ENCODE peak calls at places on chromosomes 7 and 10, in eight cellular contexts. One of them, this sample, is unnamed. For H3K4me1, the result is how much of the 10 kb centered on the place peaks cover.

GRCh38 chr10:366186-366585 is 230.9 kb downstream of the ZMYND11 start:
- DNase-seq in CD8-positive, alpha-beta T cell: no peak
- DNase-seq in uterus: no peak
- DNase-seq in cardiac muscle cell: no peak
- DNase-seq in HepG2: no peak
- DNase-seq in heart right ventricle: no peak
- DNase-seq in lower lobe of right lung: no peak
- DNase-seq in mesendoderm: no peak
- DNase-seq in this sample: no peak

GRCh38 chr10:6384847-6385246 is 182.1 kb downstream of the PFKFB3 start:
- DNase-seq in heart right ventricle: no peak
- DNase-seq in mesendoderm: no peak
- DNase-seq in uterus: no peak
- DNase-seq in cardiac muscle cell: no peak
- DNase-seq in lower lobe of right lung: peak
- DNase-seq in HepG2: no peak
- DNase-seq in CD8-positive, alpha-beta T cell: no peak
- DNase-seq in this sample: no peak

GRCh38 chr7:73894851-73895441 is 34.0 kb downstream of the TMEM270 start:
- DNase-seq in lower lobe of right lung: peak
- DNase-seq in HepG2: no peak
- DNase-seq in mesendoderm: peak
- DNase-seq in cardiac muscle cell: no peak
- DNase-seq in uterus: peak
- DNase-seq in CD8-positive, alpha-beta T cell: no peak
- DNase-seq in heart right ventricle: peak
- DNase-seq in this sample: peak

GRCh38 chr10:102775201-102775972 is 31.6 kb downstream of the WBP1L start:
- DNase-seq in cardiac muscle cell: no peak
- DNase-seq in heart right ventricle: peak
- DNase-seq in CD8-positive, alpha-beta T cell: no peak
- DNase-seq in lower lobe of right lung: no peak
- DNase-seq in HepG2: peak
- DNase-seq in mesendoderm: no peak
- DNase-seq in uterus: peak
- DNase-seq in this sample: peak

GRCh38 chr7:139720705-139721231 is 57.0 kb downstream of the HIPK2 start:
- DNase-seq in mesendoderm: no peak
- DNase-seq in HepG2: no peak
- DNase-seq in CD8-positive, alpha-beta T cell: no peak
- DNase-seq in uterus: no peak
- DNase-seq in cardiac muscle cell: no peak
- DNase-seq in heart right ventricle: no peak
- DNase-seq in lower lobe of right lung: no peak
- DNase-seq in this sample: no peak

GRCh38 chr7:25786958-25787730 is 364.9 kb upstream of the NFE2L3 start:
- DNase-seq in HepG2: no peak
- DNase-seq in mesendoderm: no peak
- DNase-seq in uterus: no peak
- DNase-seq in lower lobe of right lung: no peak
- DNase-seq in heart right ventricle: peak
- DNase-seq in CD8-positive, alpha-beta T cell: no peak
- DNase-seq in cardiac muscle cell: no peak
- DNase-seq in this sample: no peak

GRCh38 chr7:139842414-139843210 is 13.5 kb downstream of the TBXAS1 start:
- DNase-seq in CD8-positive, alpha-beta T cell: no peak
- DNase-seq in heart right ventricle: no peak
- DNase-seq in lower lobe of right lung: no peak
- DNase-seq in uterus: no peak
- DNase-seq in mesendoderm: no peak
- DNase-seq in HepG2: no peak
- DNase-seq in cardiac muscle cell: no peak
- DNase-seq in this sample: no peak

GRCh38 chr7:123821320-123821719 is 23.6 kb upstream of the HYAL4 start:
- DNase-seq in cardiac muscle cell: no peak
- DNase-seq in heart right ventricle: no peak
- DNase-seq in HepG2: no peak
- DNase-seq in uterus: no peak
- DNase-seq in lower lobe of right lung: no peak
- DNase-seq in CD8-positive, alpha-beta T cell: no peak
- DNase-seq in mesendoderm: no peak
- DNase-seq in this sample: no peak

GRCh38 chr7:28481131-28481926 is 69.0 kb downstream of the CREB5 start:
- DNase-seq in cardiac muscle cell: no peak
- DNase-seq in heart right ventricle: no peak
- DNase-seq in CD8-positive, alpha-beta T cell: no peak
- DNase-seq in HepG2: no peak
- DNase-seq in lower lobe of right lung: no peak
- DNase-seq in mesendoderm: peak
- DNase-seq in uterus: no peak
- DNase-seq in this sample: peak

GRCh38 chr7:44066111-44066460 is 719 bp upstream of the PGAM2 start:
- DNase-seq in cardiac muscle cell: no peak
- DNase-seq in mesendoderm: no peak
- DNase-seq in lower lobe of right lung: no peak
- DNase-seq in uterus: no peak
- DNase-seq in CD8-positive, alpha-beta T cell: no peak
- DNase-seq in HepG2: no peak
- DNase-seq in heart right ventricle: no peak
- DNase-seq in this sample: no peak

GRCh38 chr10:71837085-71837827 is 13.8 kb downstream of the PSAP start:
- DNase-seq in heart right ventricle: no peak
- DNase-seq in mesendoderm: peak
- DNase-seq in lower lobe of right lung: no peak
- DNase-seq in CD8-positive, alpha-beta T cell: no peak
- DNase-seq in uterus: no peak
- DNase-seq in HepG2: peak
- DNase-seq in cardiac muscle cell: peak
- DNase-seq in this sample: no peak

GRCh38 chr10:124084693-124085092 is 8.7 kb downstream of the CHST15 start:
- DNase-seq in heart right ventricle: no peak
- DNase-seq in HepG2: no peak
- DNase-seq in cardiac muscle cell: no peak
- DNase-seq in CD8-positive, alpha-beta T cell: no peak
- DNase-seq in uterus: no peak
- DNase-seq in lower lobe of right lung: peak
- DNase-seq in mesendoderm: no peak
- DNase-seq in this sample: no peak

GRCh38 chr10:124082555-124082954 is 10.8 kb downstream of the CHST15 start:
- DNase-seq in cardiac muscle cell: no peak
- DNase-seq in lower lobe of right lung: no peak
- DNase-seq in mesendoderm: no peak
- DNase-seq in CD8-positive, alpha-beta T cell: no peak
- DNase-seq in heart right ventricle: no peak
- DNase-seq in HepG2: no peak
- DNase-seq in uterus: no peak
- DNase-seq in this sample: no peak

GRCh38 chr10:124083047-124083739 is 10.2 kb downstream of the CHST15 start:
- DNase-seq in heart right ventricle: no peak
- DNase-seq in uterus: no peak
- DNase-seq in lower lobe of right lung: no peak
- DNase-seq in HepG2: no peak
- DNase-seq in CD8-positive, alpha-beta T cell: no peak
- DNase-seq in mesendoderm: no peak
- DNase-seq in cardiac muscle cell: no peak
- DNase-seq in this sample: no peak

GRCh38 chr10:124085680-124086079 is 7.7 kb downstream of the CHST15 start:
- DNase-seq in CD8-positive, alpha-beta T cell: no peak
- DNase-seq in cardiac muscle cell: no peak
- DNase-seq in mesendoderm: no peak
- DNase-seq in lower lobe of right lung: peak
- DNase-seq in uterus: no peak
- DNase-seq in HepG2: no peak
- DNase-seq in heart right ventricle: no peak
- DNase-seq in this sample: no peak

DNA sequence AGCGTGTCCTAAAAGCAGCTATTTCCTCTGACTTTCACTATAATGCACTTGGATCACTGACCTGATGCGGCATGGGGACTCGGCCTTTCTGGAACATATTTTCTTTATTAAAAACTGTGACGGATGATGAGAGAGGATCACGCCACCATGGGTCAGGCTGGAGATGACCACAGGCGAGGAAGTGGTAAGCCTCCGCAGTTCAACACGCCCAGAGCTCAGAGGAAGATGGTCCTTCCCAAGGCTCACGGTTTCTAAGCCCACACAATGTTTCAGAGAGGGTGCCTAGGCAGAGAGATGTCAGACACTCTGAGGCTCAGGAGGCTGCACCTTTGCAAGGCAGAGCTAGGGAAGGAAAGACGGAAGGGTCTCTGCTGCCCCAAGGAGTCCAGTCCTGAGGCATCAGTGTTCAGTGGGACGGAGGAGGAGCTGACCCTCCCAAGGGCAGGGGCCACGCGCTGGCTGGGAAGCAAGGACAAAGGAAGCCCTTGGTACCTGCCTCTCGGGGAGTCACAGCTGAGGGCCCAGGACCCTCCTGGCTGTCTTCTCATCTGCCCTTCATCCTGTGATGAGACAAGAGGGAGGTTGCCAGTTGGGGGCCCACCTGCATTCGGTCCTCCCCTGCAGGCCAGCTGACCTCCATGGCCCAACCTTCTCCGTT is 9.5 kb downstream of the CHST15 start:
- DNase-seq in HepG2: no peak
- DNase-seq in heart right ventricle: no peak
- DNase-seq in cardiac muscle cell: no peak
- DNase-seq in uterus: no peak
- DNase-seq in mesendoderm: no peak
- DNase-seq in lower lobe of right lung: peak
- DNase-seq in CD8-positive, alpha-beta T cell: no peak
- DNase-seq in this sample: no peak
- H3K4me1 ChIP-seq in HepG2: half or more
- H3K4me1 ChIP-seq in heart right ventricle: under half
- H3K4me1 ChIP-seq in cardiac muscle cell: under half
- H3K4me1 ChIP-seq in uterus: under half
- H3K4me1 ChIP-seq in mesendoderm: under half
- H3K4me1 ChIP-seq in lower lobe of right lung: under half
- H3K4me1 ChIP-seq in CD8-positive, alpha-beta T cell: under half
- H3K4me1 ChIP-seq in this sample: under half

GRCh38 chr7:101934618-101935017 is 117.2 kb downstream of the CUX1 start:
- DNase-seq in heart right ventricle: no peak
- DNase-seq in uterus: no peak
- DNase-seq in mesendoderm: peak
- DNase-seq in HepG2: no peak
- DNase-seq in cardiac muscle cell: no peak
- DNase-seq in CD8-positive, alpha-beta T cell: no peak
- DNase-seq in lower lobe of right lung: no peak
- DNase-seq in this sample: no peak
- H3K4me1 ChIP-seq in heart right ventricle: under half
- H3K4me1 ChIP-seq in uterus: under half
- H3K4me1 ChIP-seq in mesendoderm: under half
- H3K4me1 ChIP-seq in HepG2: under half
- H3K4me1 ChIP-seq in cardiac muscle cell: half or more
- H3K4me1 ChIP-seq in CD8-positive, alpha-beta T cell: under half
- H3K4me1 ChIP-seq in lower lobe of right lung: under half
- H3K4me1 ChIP-seq in this sample: under half

GRCh38 chr10:84550756-84551436 is 222.5 kb downstream of the CCSER2 start:
- DNase-seq in HepG2: no peak
- DNase-seq in heart right ventricle: no peak
- DNase-seq in cardiac muscle cell: no peak
- DNase-seq in CD8-positive, alpha-beta T cell: no peak
- DNase-seq in mesendoderm: no peak
- DNase-seq in lower lobe of right lung: no peak
- DNase-seq in uterus: no peak
- DNase-seq in this sample: no peak
- H3K4me1 ChIP-seq in HepG2: under half
- H3K4me1 ChIP-seq in heart right ventricle: under half
- H3K4me1 ChIP-seq in cardiac muscle cell: under half
- H3K4me1 ChIP-seq in CD8-positive, alpha-beta T cell: under half
- H3K4me1 ChIP-seq in mesendoderm: under half
- H3K4me1 ChIP-seq in lower lobe of right lung: under half
- H3K4me1 ChIP-seq in uterus: under half
- H3K4me1 ChIP-seq in this sample: under half

DNA sequence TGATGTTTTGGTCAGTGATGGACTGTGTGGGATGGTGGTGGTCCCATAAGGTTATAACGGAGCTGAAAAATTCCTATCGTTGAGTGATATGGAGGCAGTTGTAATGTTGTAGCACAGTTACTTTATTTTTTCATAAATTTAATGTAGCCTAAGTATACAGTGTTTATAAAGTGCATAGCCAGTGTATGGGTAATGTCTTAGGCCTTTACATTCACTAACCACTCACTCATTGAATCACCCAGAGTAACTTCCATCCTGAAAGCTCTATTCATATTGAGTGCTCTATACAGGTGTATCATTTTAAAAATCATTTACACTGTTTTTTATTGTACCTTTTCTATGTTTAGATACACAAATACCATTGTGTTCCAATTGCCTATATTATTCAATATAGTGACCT is 20.9 kb downstream of the PDCD4 start:
- DNase-seq in cardiac muscle cell: no peak
- DNase-seq in uterus: no peak
- DNase-seq in HepG2: no peak
- DNase-seq in CD8-positive, alpha-beta T cell: no peak
- DNase-seq in mesendoderm: no peak
- DNase-seq in lower lobe of right lung: no peak
- DNase-seq in heart right ventricle: no peak
- DNase-seq in this sample: no peak
- H3K4me1 ChIP-seq in cardiac muscle cell: under half
- H3K4me1 ChIP-seq in uterus: under half
- H3K4me1 ChIP-seq in HepG2: under half
- H3K4me1 ChIP-seq in CD8-positive, alpha-beta T cell: under half
- H3K4me1 ChIP-seq in mesendoderm: under half
- H3K4me1 ChIP-seq in lower lobe of right lung: under half
- H3K4me1 ChIP-seq in heart right ventricle: under half
- H3K4me1 ChIP-seq in this sample: under half

GRCh38 chr10:101134299-101135127 is 3.4 kb downstream of the TLX1 start:
- DNase-seq in cardiac muscle cell: no peak
- DNase-seq in mesendoderm: no peak
- DNase-seq in CD8-positive, alpha-beta T cell: no peak
- DNase-seq in HepG2: no peak
- DNase-seq in heart right ventricle: no peak
- DNase-seq in lower lobe of right lung: no peak
- DNase-seq in uterus: no peak
- DNase-seq in this sample: no peak
- H3K4me1 ChIP-seq in cardiac muscle cell: under half
- H3K4me1 ChIP-seq in mesendoderm: under half
- H3K4me1 ChIP-seq in CD8-positive, alpha-beta T cell: under half
- H3K4me1 ChIP-seq in HepG2: under half
- H3K4me1 ChIP-seq in heart right ventricle: under half
- H3K4me1 ChIP-seq in lower lobe of right lung: under half
- H3K4me1 ChIP-seq in uterus: under half
- H3K4me1 ChIP-seq in this sample: under half

This sample was measured in tibial nerve.